ENCODE peak calls at places on chromosomes 16 and 17, in nine cellular contexts. G, T, Y, D, B, N, I, F and L are unnamed samples.

GRCh38 chr16:25012525-25012991 is 2.6 kb downstream of the ARHGAP17 start:
- DNase-seq in G (no peak), T (no peak), Y (no peak), D (no peak), B (no peak), N (no peak), I (no peak), F (peak), L (no peak)

GRCh38 chr17:4802228-4802627 is at the start of gene C17orf114:
- DNase-seq in G (no peak), T (no peak), Y (no peak), D (no peak), B (no peak), N (no peak), I (no peak), F (no peak), L (no peak)

GRCh38 chr16:77736879-77737278 is 14.6 kb downstream of the NUDT7 start:
- DNase-seq in G (no peak), T (no peak), Y (no peak), D (no peak), B (no peak), N (no peak), I (no peak), F (no peak), L (peak)

GRCh38 chr17:7466644-7467341 is 12.6 kb downstream of the ZBTB4 start:
- DNase-seq in G (peak), T (no peak), Y (no peak), D (no peak), B (no peak), N (no peak), I (no peak), F (peak), L (no peak)

GRCh38 chr17:74671031-74671771 is 41.5 kb downstream of the CD300LF start:
- DNase-seq in G (peak), T (peak), Y (peak), D (peak), B (peak), N (no peak), I (peak), F (peak), L (peak)

GRCh38 chr17:31491794-31492171 is 100.3 kb downstream of the RAB11FIP4 start:
- DNase-seq in G (no peak), T (no peak), Y (no peak), D (no peak), B (no peak), N (no peak), I (no peak), F (no peak), L (no peak)

GRCh38 chr17:46978489-46979022 is 497 bp downstream of the RPRML start:
- DNase-seq in G (no peak), T (peak), Y (no peak), D (no peak), B (no peak), N (no peak), I (no peak), F (no peak), L (no peak)

GRCh38 chr17:549197-550040 is 165.2 kb downstream of the VPS53 start:
- DNase-seq in G (no peak), T (no peak), Y (no peak), D (no peak), B (no peak), N (no peak), I (no peak), F (peak), L (no peak)

GRCh38 chr16:54118846-54119245 is 167.7 kb downstream of the IRX3 start:
- DNase-seq in G (no peak), T (no peak), Y (no peak), D (no peak), B (no peak), N (no peak), I (no peak), F (no peak), L (no peak)

GRCh38 chr17:29847527-29847931 is 82.5 kb downstream of the SSH2 start:
- DNase-seq in G (no peak), T (no peak), Y (no peak), D (peak), B (no peak), N (no peak), I (no peak), F (no peak), L (no peak)

GRCh38 chr17:3773511-3773910 is 27.5 kb downstream of the ITGAE start:
- DNase-seq in G (no peak), T (no peak), Y (no peak), D (no peak), B (no peak), N (no peak), I (no peak), F (peak), L (no peak)

GRCh38 chr16:55301385-55302008 is 22.5 kb upstream of the IRX6 start:
- DNase-seq in G (no peak), T (no peak), Y (no peak), D (no peak), B (no peak), N (no peak), I (no peak), F (no peak), L (no peak)

GRCh38 chr17:59490259-59490658 is 75.2 kb upstream of the DHX40 start:
- DNase-seq in G (no peak), T (no peak), Y (no peak), D (no peak), B (no peak), N (no peak), I (no peak), F (no peak), L (no peak)

GRCh38 chr17:75602644-75603043 is 15.0 kb downstream of the MYO15B start:
- DNase-seq in G (no peak), T (no peak), Y (no peak), D (no peak), B (no peak), N (no peak), I (no peak), F (no peak), L (no peak)

GRCh38 chr16:20898938-20899502 is 1.1 kb downstream of the DCUN1D3 start:
- DNase-seq in G (no peak), T (no peak), Y (no peak), D (no peak), B (no peak), N (no peak), I (no peak), F (peak), L (peak)

GRCh38 chr17:14301279-14301760 is 439 bp downstream of the HS3ST3B1 start:
- DNase-seq in G (no peak), T (peak), Y (no peak), D (no peak), B (no peak), N (peak), I (peak), F (no peak), L (no peak)

GRCh38 chr17:9364837-9365430 is 210.7 kb downstream of the STX8 start:
- DNase-seq in G (no peak), T (no peak), Y (no peak), D (no peak), B (no peak), N (no peak), I (no peak), F (no peak), L (no peak)

GRCh38 chr17:1767358-1767757 is 5.5 kb downstream of the SERPINF1 start:
- DNase-seq in G (no peak), T (no peak), Y (no peak), D (no peak), B (no peak), N (no peak), I (no peak), F (no peak), L (no peak)